ENCODE peak calls at places on chromosome 19, in ten cellular contexts. W, F, X, K, H, M, V, C, O and Y are unnamed samples.

GRCh38 chr19:4328243-4328990 is 10.2 kb downstream of the STAP2 start:
- DNase-seq in O (peak), M (no peak), K (peak), W (peak), F (peak), C (peak), X (peak), V (peak), H (peak), Y (peak)

GRCh38 chr19:42226886-42227285 is 6.8 kb downstream of the ZNF526 start:
- DNase-seq in F (no peak), K (no peak), W (no peak), O (no peak), C (no peak), X (no peak), M (no peak), H (no peak), V (no peak), Y (no peak)

GRCh38 chr19:58059003-58059671 is at the start of gene ZNF135:
- DNase-seq in X (no peak), O (peak), W (peak), M (peak), H (no peak), C (peak), V (peak), F (peak), K (peak), Y (no peak)

GRCh38 chr19:2199215-2199614 is 35.5 kb downstream of the DOT1L start:
- DNase-seq in O (peak), F (no peak), V (no peak), X (no peak), K (no peak), H (peak), C (no peak), M (no peak), W (no peak), Y (peak)

GRCh38 chr19:17513801-17514200 is 2.4 kb downstream of the PGLS start:
- DNase-seq in F (no peak), C (no peak), V (peak), O (no peak), W (no peak), K (no peak), H (no peak), M (no peak), X (no peak), Y (no peak)

GRCh38 chr19:22628401-22628800 is 5.7 kb upstream of the ZNF492 start:
- DNase-seq in X (no peak), O (no peak), C (no peak), W (no peak), F (no peak), V (no peak), K (no peak), M (no peak), H (no peak), Y (no peak)

GRCh38 chr19:5934779-5935472 is 20.9 kb downstream of the CAPS start:
- DNase-seq in M (no peak), X (no peak), C (no peak), O (peak), V (peak), K (no peak), H (no peak), F (no peak), W (no peak), Y (no peak)

GRCh38 chr19:14439014-14439413 is 5.9 kb downstream of the PKN1 start:
- DNase-seq in H (no peak), C (no peak), K (no peak), X (no peak), F (no peak), W (no peak), V (no peak), O (no peak), M (no peak), Y (no peak)

GRCh38 chr19:5693195-5694166 is 3.4 kb downstream of the RPL36 start:
- DNase-seq in H (no peak), O (no peak), K (no peak), F (no peak), X (no peak), W (no peak), M (no peak), V (no peak), C (no peak), Y (no peak)

GRCh38 chr19:4390017-4390861 is 10.1 kb downstream of the SH3GL1 start:
- DNase-seq in W (no peak), C (peak), K (peak), O (peak), H (no peak), X (no peak), M (no peak), V (no peak), F (no peak), Y (no peak)

GRCh38 chr19:48117515-48118330 is 7.1 kb upstream of the PLA2G4C start:
- DNase-seq in K (no peak), V (no peak), F (no peak), X (no peak), W (no peak), O (no peak), H (no peak), M (no peak), C (no peak), Y (no peak)

GRCh38 chr19:38557205-38557799 is 60.5 kb downstream of the MAP4K1 start:
- DNase-seq in F (no peak), W (peak), V (peak), C (no peak), H (peak), X (no peak), K (no peak), M (no peak), O (no peak), Y (no peak)

GRCh38 chr19:30344446-30345425 is 27.4 kb upstream of the ZNF536 start:
- DNase-seq in X (no peak), M (no peak), W (no peak), H (no peak), O (no peak), K (no peak), V (peak), F (no peak), C (no peak), Y (no peak)

GRCh38 chr19:55146078-55146647 is 2.8 kb downstream of the TNNT1 start:
- DNase-seq in X (peak), F (no peak), V (peak), K (peak), C (no peak), W (no peak), M (no peak), H (peak), O (peak), Y (no peak)

GRCh38 chr19:40445945-40446784 is 2.0 kb upstream of the SERTAD3 start:
- DNase-seq in X (peak), F (no peak), H (peak), O (peak), C (no peak), V (no peak), W (no peak), K (no peak), M (no peak), Y (no peak)

GRCh38 chr19:38142176-38143035 is 81.6 kb downstream of the DPF1 start:
- DNase-seq in H (peak), F (no peak), C (peak), K (peak), X (peak), W (no peak), O (peak), V (peak), M (peak), Y (peak)

GRCh38 chr19:13120817-13121216 is 2.8 kb downstream of the NACC1 start:
- DNase-seq in X (no peak), K (no peak), O (no peak), V (no peak), W (no peak), H (no peak), C (no peak), M (no peak), F (no peak), Y (no peak)

GRCh38 chr19:36060430-36060829 is 5.7 kb downstream of the WDR62 start:
- DNase-seq in C (no peak), X (peak), W (no peak), K (no peak), M (no peak), H (peak), O (peak), V (peak), F (no peak), Y (no peak)

GRCh38 chr19:50318438-50318837 is 10.7 kb downstream of the KCNC3 start:
- DNase-seq in F (no peak), M (no peak), C (no peak), H (no peak), V (no peak), K (no peak), X (no peak), O (no peak), W (no peak), Y (no peak)

GRCh38 chr19:2529473-2529918 is 53.6 kb downstream of the GADD45B start:
- DNase-seq in F (no peak), H (no peak), K (peak), M (no peak), O (no peak), C (no peak), W (no peak), X (no peak), V (peak), Y (no peak)

GRCh38 chr19:41753936-41754529 is 1.3 kb upstream of the CEACAM6 start:
- DNase-seq in H (peak), O (peak), C (peak), M (peak), K (peak), F (peak), V (peak), X (peak), W (peak), Y (no peak)

GRCh38 chr19:56838930-56839664 is 1.4 kb downstream of the PEG3 start:
- DNase-seq in C (peak), W (no peak), X (no peak), K (no peak), M (no peak), V (peak), F (no peak), H (no peak), O (no peak), Y (no peak)

GRCh38 chr19:10344780-10345179 is 5.4 kb upstream of the ICAM3 start:
- DNase-seq in C (no peak), F (no peak), H (no peak), V (no peak), M (no peak), O (no peak), K (no peak), X (no peak), W (no peak), Y (no peak)

GRCh38 chr19:719636-720377 is 11.1 kb downstream of the PALM start:
- DNase-seq in M (no peak), V (no peak), W (no peak), O (peak), F (no peak), C (no peak), X (no peak), H (peak), K (no peak), Y (no peak)

GRCh38 chr19:16328824-16329482 is 4.3 kb downstream of the KLF2 start:
- DNase-seq in W (peak), H (no peak), X (peak), V (no peak), O (no peak), M (no peak), K (no peak), F (peak), C (no peak), Y (no peak)